ENCODE peak calls at places on chromosomes 7 and 10, in four cellular contexts. E is brain pericyte, O is hepatocyte, F is NCI-H510A. I is an unnamed sample.

GRCh38 chr7:93622036-93622714 is 47.7 kb upstream of the CALCR start:
- DNase-seq in E (no peak), O (peak; percentile 39), F (no peak), I (peak; percentile 54)

GRCh38 chr7:88818552-88818951 is 23.0 kb upstream of the TEX47 start:
- DNase-seq in E (no peak), O (no peak), F (no peak), I (no peak)

GRCh38 chr7:43671520-43671919 is 57.8 kb downstream of the COA1 start:
- DNase-seq in E (no peak), O (no peak), F (no peak), I (no peak)

GRCh38 chr7:38700111-38700510 is 68.9 kb upstream of the AMPH start:
- DNase-seq in E (no peak), O (no peak), F (no peak), I (no peak)

GRCh38 chr10:101066146-101066889 is 4.5 kb downstream of the KAZALD1 start:
- DNase-seq in E (no peak), O (peak; percentile 92), F (peak; percentile 76), I (peak; percentile 84)

GRCh38 chr7:25454562-25455031 is 226.3 kb upstream of the NPVF start:
- DNase-seq in E (no peak), O (peak; percentile 62), F (no peak), I (peak; percentile 69)

GRCh38 chr7:155313082-155313481 is 15.4 kb downstream of the INSIG1 start:
- DNase-seq in E (no peak), O (no peak), F (no peak), I (no peak)

GRCh38 chr10:84523509-84523908 is 195.1 kb downstream of the CCSER2 start:
- DNase-seq in E (no peak), O (no peak), F (peak; percentile 32), I (peak; percentile 7)

I was measured in SHP77.